ENCODE peak calls at places on chromosome 17, in eight cellular contexts. Y is neural crest cell, Z is foreskin fibroblast, L is adrenal gland, X is fibroblast of lung, A is nephron progenitor cell, Q is RWPE1, F is neural progenitor cell. N is an unnamed sample.

GRCh38 chr17:48037036-48037881 is at the start of gene COPZ2:
- DNase-seq in L (peak), A (peak), Y (peak), F (peak), X (peak), Q (no peak), Z (peak), N (peak)

GRCh38 chr17:1713878-1714487 is 3.8 kb upstream of the TLCD2 start:
- DNase-seq in Y (peak), Q (peak), Z (peak), L (peak), F (peak), A (peak), X (peak), N (peak)

GRCh38 chr17:39548494-39548893 is 59.2 kb downstream of the NEUROD2 start:
- DNase-seq in Z (peak), L (no peak), Q (no peak), Y (no peak), X (no peak), A (no peak), F (no peak), N (no peak)

GRCh38 chr17:8226536-8227237 is 16.3 kb upstream of the AURKB start:
- DNase-seq in F (peak), Q (peak), L (peak), X (peak), Y (peak), A (peak), Z (peak), N (peak)

GRCh38 chr17:49730078-49730786 is 22.5 kb upstream of the SLC35B1 start:
- DNase-seq in X (peak), Q (no peak), Y (no peak), Z (peak), L (peak), F (no peak), A (no peak), N (no peak)

GRCh38 chr17:9284884-9285283 is 263.6 kb downstream of the NTN1 start:
- DNase-seq in Q (no peak), Y (no peak), F (no peak), Z (no peak), X (peak), L (no peak), A (no peak), N (no peak)

GRCh38 chr17:1810450-1811103 is 19.1 kb downstream of the SMYD4 start:
- DNase-seq in F (no peak), A (no peak), Z (no peak), X (no peak), L (no peak), Y (no peak), Q (no peak), N (no peak)

GRCh38 chr17:1078062-1078711 is 81.3 kb downstream of the TIMM22 start:
- DNase-seq in Z (no peak), F (no peak), L (no peak), X (no peak), Y (no peak), A (no peak), Q (no peak), N (no peak)

GRCh38 chr17:752620-753219 is 656 bp upstream of the GEMIN4 start:
- DNase-seq in X (peak), Y (no peak), F (peak), Z (peak), Q (no peak), L (peak), A (no peak), N (peak)

GRCh38 chr17:44095647-44096496 is 25.3 kb downstream of the G6PC3 start:
- DNase-seq in X (peak), Y (peak), L (peak), A (peak), Q (peak), F (peak), Z (peak), N (peak)

GRCh38 chr17:69499301-69499700 is 84.8 kb downstream of the MAP2K6 start:
- DNase-seq in Y (no peak), L (no peak), Q (no peak), Z (no peak), A (no peak), X (no peak), F (no peak), N (no peak)

GRCh38 chr17:40687106-40687505 is 16.4 kb downstream of the KRT24 start:
- DNase-seq in Y (no peak), L (no peak), A (no peak), F (no peak), Z (no peak), Q (no peak), X (no peak), N (no peak)

GRCh38 chr17:7005716-7006115 is 6.7 kb upstream of the RNASEK start:
- DNase-seq in L (no peak), F (no peak), Q (no peak), Y (no peak), X (no peak), Z (no peak), A (no peak), N (no peak)

GRCh38 chr17:1058423-1059130 is 61.6 kb downstream of the TIMM22 start:
- DNase-seq in F (peak), A (no peak), Y (peak), Z (peak), L (peak), X (peak), Q (peak), N (peak)

GRCh38 chr17:68288804-68289203 is 2.1 kb downstream of the SLC16A6 start:
- DNase-seq in Q (no peak), Z (peak), X (no peak), F (peak), Y (no peak), A (no peak), L (no peak), N (no peak)

GRCh38 chr17:43528319-43528987 is 17.7 kb downstream of the ETV4 start:
- DNase-seq in Q (no peak), Z (no peak), X (peak), L (peak), Y (peak), A (peak), F (no peak), N (no peak)

GRCh38 chr17:12472613-12473173 is 193.0 kb upstream of the MYOCD start:
- DNase-seq in A (no peak), L (no peak), Y (no peak), F (no peak), X (no peak), Q (no peak), Z (no peak), N (no peak)

GRCh38 chr17:82782657-82783207 is 30.9 kb downstream of the TBCD start:
- DNase-seq in Z (no peak), Q (no peak), X (no peak), F (no peak), L (peak), Y (no peak), A (no peak), N (no peak)

GRCh38 chr17:44738214-44738906 is 20.4 kb upstream of the ADAM11 start:
- DNase-seq in Q (no peak), Y (no peak), F (no peak), X (peak), A (no peak), L (no peak), Z (peak), N (no peak)

GRCh38 chr17:7043544-7044268 is at the start of gene SLC16A11:
- DNase-seq in Q (no peak), L (no peak), Z (peak), Y (no peak), F (peak), X (no peak), A (peak), N (peak)

GRCh38 chr17:42131971-42132370 is 9.4 kb downstream of the HSPB9 start:
- DNase-seq in Z (no peak), L (no peak), F (no peak), Q (no peak), X (peak), Y (no peak), A (no peak), N (no peak)

GRCh38 chr17:79420318-79421243 is 190.3 kb downstream of the RBFOX3 start:
- DNase-seq in F (peak), Q (peak), L (no peak), Z (peak), Y (peak), X (peak), A (peak), N (peak)

GRCh38 chr17:36937001-36937960 is at the start of gene LHX1:
- DNase-seq in L (no peak), X (no peak), F (peak), Y (no peak), Q (no peak), Z (peak), A (no peak), N (peak)

GRCh38 chr17:10871914-10872313 is 34.0 kb upstream of the PIRT start:
- DNase-seq in A (no peak), X (no peak), Y (no peak), L (peak), Z (no peak), Q (no peak), F (no peak), N (no peak)

GRCh38 chr17:10879110-10879509 is 41.2 kb upstream of the PIRT start:
- DNase-seq in A (peak), X (no peak), Y (peak), L (no peak), Z (no peak), Q (no peak), F (peak), N (peak)

GRCh38 chr17:10870651-10871050 is 32.8 kb upstream of the PIRT start:
- DNase-seq in Q (no peak), L (no peak), Y (no peak), A (no peak), Z (no peak), F (no peak), X (no peak), N (no peak)

GRCh38 chr17:10875411-10875810 is 37.5 kb upstream of the PIRT start:
- DNase-seq in Z (peak), X (no peak), A (peak), L (peak), Q (peak), F (peak), Y (peak), N (no peak)

GRCh38 chr17:10875984-10876555 is 38.2 kb upstream of the PIRT start:
- DNase-seq in Z (peak), Q (peak), F (peak), L (peak), X (peak), Y (peak), A (peak), N (peak)
- TF ChIP-seq CTCF in Z (peak), Q (peak), F (peak), L (peak), X (peak), Y (peak), A (peak), N (peak)

DNA sequence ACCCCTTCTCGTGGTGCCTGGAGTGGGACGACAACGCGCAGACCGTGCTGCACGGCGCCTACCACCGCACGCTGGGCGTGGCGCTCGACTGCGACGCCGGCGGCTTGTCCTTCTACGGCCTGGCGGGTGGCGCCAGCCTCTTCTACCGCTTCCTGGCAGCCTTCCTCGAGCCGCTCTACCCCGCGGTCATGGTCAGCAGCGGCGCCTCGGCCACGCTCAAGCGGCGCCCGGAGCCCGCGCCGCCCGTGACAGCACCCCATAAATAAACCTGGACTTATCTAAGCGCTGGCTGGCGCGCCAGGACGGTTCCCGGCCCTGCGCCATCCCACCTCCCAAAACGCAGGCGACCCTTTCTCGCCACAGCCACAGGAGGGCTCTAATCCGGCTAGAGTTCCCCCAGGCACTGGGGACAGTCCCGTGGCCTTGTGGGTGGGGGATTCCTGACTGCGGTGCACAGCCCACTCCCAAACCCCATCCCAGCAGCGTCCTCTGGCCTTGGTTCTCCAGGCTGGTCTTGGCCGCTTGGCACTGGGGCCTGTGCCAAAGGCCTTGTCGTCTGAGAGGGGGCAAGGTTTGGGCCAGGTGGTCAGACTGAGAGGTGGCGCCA is 10.2 kb upstream of the SLC16A5 start:
- DNase-seq in A (no peak), Y (no peak), Q (no peak), L (peak), X (peak), F (no peak), Z (peak), N (peak)
- TF ChIP-seq CTCF in A (no peak), Y (no peak), Q (no peak), L (peak), X (no peak), F (no peak), Z (no peak), N (no peak)

GRCh38 chr17:77234695-77235094 is 93.9 kb downstream of the SEC14L1 start:
- DNase-seq in Y (no peak), F (no peak), X (no peak), Q (no peak), L (no peak), A (no peak), Z (no peak), N (no peak)

GRCh38 chr17:77233635-77234334 is 93.0 kb downstream of the SEC14L1 start:
- DNase-seq in X (peak), Q (peak), F (no peak), L (peak), A (no peak), Y (no peak), Z (peak), N (no peak)

GRCh38 chr17:77235370-77236080 is 94.8 kb downstream of the SEC14L1 start:
- DNase-seq in Y (no peak), X (peak), Q (no peak), F (no peak), L (peak), Z (peak), A (no peak), N (no peak)

GRCh38 chr17:77231076-77231871 is 90.5 kb downstream of the SEC14L1 start:
- DNase-seq in Z (no peak), Y (no peak), X (no peak), L (no peak), Q (no peak), F (no peak), A (no peak), N (no peak)

GRCh38 chr17:77233127-77233526 is 92.4 kb downstream of the SEC14L1 start:
- DNase-seq in A (no peak), Y (no peak), L (no peak), F (no peak), X (no peak), Z (no peak), Q (no peak), N (no peak)
- TF ChIP-seq CTCF in A (no peak), Y (no peak), L (no peak), F (no peak), X (no peak), Z (no peak), Q (no peak), N (no peak)

DNA sequence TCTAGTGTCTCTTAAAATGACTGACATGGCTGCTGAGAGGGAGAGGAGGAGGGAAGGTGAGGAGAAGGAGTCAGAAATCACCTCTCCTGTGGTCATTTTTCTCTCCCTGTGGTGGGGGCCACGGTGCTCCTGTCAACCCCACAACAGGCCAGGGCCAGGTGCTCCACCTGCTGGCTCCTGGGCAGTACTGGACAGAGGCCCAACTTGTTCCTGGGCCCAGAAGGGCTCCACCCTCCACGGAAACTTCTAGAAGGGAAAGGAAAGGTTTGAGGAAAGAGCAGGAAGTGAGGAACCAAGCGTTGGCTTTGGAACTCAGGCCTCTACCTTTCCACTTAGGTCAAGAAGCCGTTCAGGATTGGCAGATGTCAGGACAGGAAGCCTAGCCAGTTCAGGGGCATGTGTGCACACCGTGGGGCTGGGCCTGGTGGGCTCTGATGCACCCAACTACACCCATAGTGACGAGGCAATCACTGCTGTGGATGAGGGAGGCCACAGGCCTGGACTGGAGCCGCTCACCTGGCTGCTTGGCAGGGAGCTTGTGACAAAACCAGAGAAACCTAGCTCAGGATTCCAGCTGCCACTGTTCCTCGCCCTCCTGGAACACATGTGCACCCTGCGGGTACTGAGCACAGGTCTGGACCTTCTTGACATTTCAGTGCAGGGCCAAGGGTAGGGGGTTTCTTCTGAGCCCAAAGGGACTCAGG is 36.1 kb downstream of the WNT3 start:
- DNase-seq in F (peak), X (no peak), Z (peak), L (no peak), A (peak), Q (peak), Y (no peak), N (no peak)
- TF ChIP-seq CTCF in F (peak), X (peak), Z (peak), L (peak), A (peak), Q (peak), Y (peak), N (no peak)

DNA sequence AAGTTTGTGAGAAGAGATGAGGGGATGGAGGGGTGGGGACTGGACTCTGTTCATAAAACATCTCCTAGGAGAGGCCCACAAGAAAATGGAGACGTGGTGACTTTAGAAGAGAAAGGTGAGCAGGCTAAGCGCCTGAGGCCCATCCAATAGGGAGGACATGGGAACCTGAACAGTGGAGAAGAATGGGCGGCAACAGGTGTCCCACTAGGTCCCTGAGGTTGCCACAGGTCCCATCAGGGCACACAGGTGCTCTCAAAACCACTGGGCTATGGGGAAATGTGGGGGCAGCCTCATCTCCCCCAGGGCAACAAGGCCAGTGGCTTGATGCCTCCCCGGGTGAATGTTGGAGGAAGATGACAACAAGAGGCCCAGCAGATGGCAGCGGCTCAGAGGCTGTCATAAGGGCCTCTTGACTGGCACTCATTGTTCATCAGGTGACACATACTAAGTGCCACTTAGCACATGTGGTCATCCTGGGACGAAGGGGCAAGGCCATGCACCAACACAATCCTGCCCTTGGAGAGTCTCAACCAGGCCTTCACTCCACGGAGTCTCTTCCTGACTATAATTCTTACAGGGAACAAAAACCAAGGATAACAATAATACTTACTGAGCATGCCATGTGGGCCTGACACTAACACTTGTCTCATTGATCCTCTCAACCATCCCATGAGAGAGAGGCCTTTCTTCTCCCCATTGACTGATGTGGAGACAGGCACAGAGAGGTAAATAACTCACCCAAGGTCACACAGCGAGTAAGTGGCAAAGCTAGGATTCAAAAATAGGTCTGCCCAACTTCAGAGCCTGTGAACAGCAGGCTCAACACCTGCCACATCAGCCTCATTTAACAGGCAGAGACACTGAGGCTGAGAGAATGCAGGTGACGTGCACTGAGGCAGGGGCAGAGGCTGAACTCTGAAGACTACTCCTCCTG is 38.0 kb downstream of the CUEDC1 start:
- DNase-seq in A (no peak), Q (no peak), Y (no peak), Z (no peak), F (no peak), L (no peak), X (no peak), N (no peak)
- TF ChIP-seq CTCF in A (no peak), Q (no peak), Y (no peak), Z (no peak), F (no peak), L (no peak), X (no peak), N (no peak)

GRCh38 chr17:34669511-34669910 is 90.1 kb downstream of the TMEM132E start:
- DNase-seq in Z (no peak), L (no peak), A (no peak), Q (no peak), F (no peak), X (no peak), Y (no peak), N (no peak)

GRCh38 chr17:34670618-34671017 is 91.2 kb downstream of the TMEM132E start:
- DNase-seq in F (no peak), A (no peak), L (no peak), X (no peak), Q (no peak), Y (no peak), Z (no peak), N (no peak)

GRCh38 chr17:34665803-34666763 is 86.7 kb downstream of the TMEM132E start:
- DNase-seq in X (no peak), Q (no peak), F (peak), Z (no peak), A (peak), Y (no peak), L (no peak), N (no peak)

GRCh38 chr17:34667656-34668055 is 88.3 kb downstream of the TMEM132E start:
- DNase-seq in F (no peak), L (no peak), Q (no peak), Y (no peak), Z (no peak), A (no peak), X (no peak), N (no peak)

DNA sequence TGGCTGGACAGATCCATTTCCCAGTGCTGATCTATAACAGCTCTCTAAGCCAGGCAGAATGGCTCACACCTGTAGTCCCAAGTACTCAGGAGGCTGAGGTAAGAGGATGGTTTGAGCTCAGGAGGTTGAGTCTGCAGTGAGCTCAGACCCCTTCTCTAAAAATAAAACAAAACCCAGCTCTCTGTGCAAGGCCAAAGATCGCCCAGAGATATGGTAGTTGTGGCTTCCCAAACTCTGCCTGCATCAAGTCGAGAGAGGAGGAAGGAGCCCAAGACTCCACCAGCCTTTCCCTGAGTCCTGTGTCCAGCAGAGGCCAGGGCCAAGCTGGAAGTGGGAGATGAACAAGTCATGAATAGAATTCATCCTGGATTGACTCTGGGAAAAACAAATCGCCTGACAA is 88.8 kb downstream of the TMEM132E start:
- DNase-seq in Q (no peak), Z (no peak), A (no peak), X (no peak), L (no peak), Y (no peak), F (no peak), N (no peak)
- TF ChIP-seq CTCF in Q (no peak), Z (no peak), A (no peak), X (no peak), L (no peak), Y (no peak), F (no peak), N (no peak)

GRCh38 chr17:73172252-73172651 is 7.4 kb downstream of the SSTR2 start:
- DNase-seq in Q (no peak), L (no peak), X (no peak), A (no peak), Y (no peak), F (no peak), Z (no peak), N (no peak)
- TF ChIP-seq CTCF in Q (no peak), L (no peak), X (no peak), A (no peak), Y (no peak), F (no peak), Z (no peak), N (no peak)

N was measured in glutamatergic neuron.